ENCODE peak calls at places on chromosomes 7 and 10, in four cellular contexts. Q, S, X and L are unnamed samples.

GRCh38 chr7:157224627-157225026 is 85.9 kb downstream of the UBE3C start:
- DNase-seq in S (peak), X (no peak), Q (no peak), L (no peak)

GRCh38 chr10:114758331-114758730 is 63.2 kb upstream of the FHIP2A start:
- DNase-seq in X (no peak), Q (no peak), S (no peak), L (no peak)

GRCh38 chr7:28432105-28432504 is 19.8 kb downstream of the CREB5 start:
- DNase-seq in S (no peak), X (no peak), Q (no peak), L (no peak)

GRCh38 chr7:154879629-154880028 is 123.3 kb downstream of the PAXIP1 start:
- DNase-seq in S (no peak), Q (no peak), X (no peak), L (no peak)

GRCh38 chr10:113453351-113453750 is 99.5 kb upstream of the HABP2 start:
- DNase-seq in Q (no peak), S (no peak), X (no peak), L (no peak)

GRCh38 chr10:79320785-79321493 is 26.3 kb upstream of the PPIF start:
- DNase-seq in X (no peak), S (peak), Q (no peak), L (peak)

GRCh38 chr10:123109466-123109865 is 26.3 kb upstream of the HMX3 start:
- DNase-seq in Q (no peak), S (no peak), X (no peak), L (no peak)

GRCh38 chr10:60429084-60429849 is 39.6 kb upstream of the ANK3 start:
- DNase-seq in S (no peak), Q (no peak), X (no peak), L (no peak)

GRCh38 chr7:64999165-65000004 is 7.1 kb downstream of the ERV3-1 start:
- DNase-seq in S (peak), Q (no peak), X (no peak), L (no peak)

GRCh38 chr10:2278391-2278790 is 541.1 kb upstream of the ADARB2 start:
- DNase-seq in S (no peak), X (no peak), Q (no peak), L (no peak)

GRCh38 chr10:4848341-4849041 is 22.5 kb downstream of the AKR1E2 start:
- DNase-seq in Q (no peak), X (no peak), S (no peak), L (no peak)

GRCh38 chr10:93080350-93081046 is 6.8 kb downstream of the CYP26A1 start:
- DNase-seq in X (no peak), S (peak), Q (no peak), L (no peak)

GRCh38 chr10:43596546-43596945 is 9.7 kb upstream of the ZNF485 start:
- DNase-seq in Q (no peak), X (no peak), S (no peak), L (no peak)

GRCh38 chr7:159095979-159096411 is 48.7 kb downstream of the VIPR2 start:
- DNase-seq in Q (no peak), S (no peak), X (no peak), L (no peak)

GRCh38 chr7:4667776-4668509 is 14.2 kb upstream of the FOXK1 start:
- DNase-seq in X (no peak), Q (peak), S (peak), L (no peak)

GRCh38 chr7:3042861-3043489 is 692 bp downstream of the CARD11 start:
- DNase-seq in S (no peak), Q (no peak), X (no peak), L (no peak)

GRCh38 chr7:112262804-112263203 is 56.3 kb downstream of the ZNF277 start:
- DNase-seq in X (no peak), S (no peak), Q (no peak), L (no peak)

GRCh38 chr10:78408671-78409472 is 375.2 kb downstream of the RPS24 start:
- DNase-seq in Q (peak), S (peak), X (no peak), L (no peak)

GRCh38 chr7:17405786-17406185 is 107.3 kb downstream of the AHR start:
- DNase-seq in S (peak), X (no peak), Q (peak), L (peak)

GRCh38 chr7:140752533-140752932 is 56.0 kb downstream of the NDUFB2 start:
- DNase-seq in S (no peak), Q (no peak), X (no peak), L (no peak)

GRCh38 chr10:52019078-52019644 is 294.9 kb upstream of the DKK1 start:
- DNase-seq in S (no peak), X (no peak), Q (no peak), L (no peak)

GRCh38 chr7:45990276-45990675 is 69.2 kb upstream of the IGFBP3 start:
- DNase-seq in X (no peak), S (no peak), Q (no peak), L (no peak)

GRCh38 chr10:117926491-117926890 is 120.2 kb downstream of the RAB11FIP2 start:
- DNase-seq in Q (no peak), X (no peak), S (no peak), L (no peak)

GRCh38 chr10:101858723-101859500 is 15.3 kb upstream of the KCNIP2 start:
- DNase-seq in X (no peak), S (no peak), Q (no peak), L (no peak)

GRCh38 chr7:128800567-128800966 is 8.8 kb downstream of the CCDC136 start:
- DNase-seq in S (no peak), Q (no peak), X (no peak), L (no peak)

GRCh38 chr7:31102151-31102972 is 50.3 kb downstream of the ADCYAP1R1 start:
- DNase-seq in Q (no peak), X (no peak), S (no peak), L (no peak)

GRCh38 chr10:52353210-52353609 is 39.1 kb downstream of the DKK1 start:
- DNase-seq in S (no peak), Q (no peak), X (no peak), L (no peak)

GRCh38 chr7:13179775-13180448 is 492.5 kb downstream of the ARL4A start:
- DNase-seq in S (no peak), Q (no peak), X (no peak), L (no peak)

GRCh38 chr7:151673216-151673615 is 153.5 kb upstream of the RHEB start:
- DNase-seq in Q (no peak), S (no peak), X (no peak), L (no peak)

GRCh38 chr10:77926566-77927342 is at the start of gene DLG5:
- DNase-seq in X (peak), S (peak), Q (no peak), L (no peak)

GRCh38 chr10:30364391-30365268 is 15.6 kb upstream of the MTPAP start:
- DNase-seq in X (no peak), Q (no peak), S (no peak), L (no peak)

GRCh38 chr7:70856889-70857511 is 274.9 kb upstream of the GALNT17 start:
- DNase-seq in X (peak), Q (peak), S (peak), L (peak)

GRCh38 chr10:49115015-49115795 is at the start of gene VSTM4:
- DNase-seq in S (peak), X (peak), Q (peak), L (no peak)

GRCh38 chr7:115662120-115662519 is 368.4 kb downstream of the TFEC start:
- DNase-seq in S (no peak), Q (no peak), X (no peak), L (no peak)

DNA sequence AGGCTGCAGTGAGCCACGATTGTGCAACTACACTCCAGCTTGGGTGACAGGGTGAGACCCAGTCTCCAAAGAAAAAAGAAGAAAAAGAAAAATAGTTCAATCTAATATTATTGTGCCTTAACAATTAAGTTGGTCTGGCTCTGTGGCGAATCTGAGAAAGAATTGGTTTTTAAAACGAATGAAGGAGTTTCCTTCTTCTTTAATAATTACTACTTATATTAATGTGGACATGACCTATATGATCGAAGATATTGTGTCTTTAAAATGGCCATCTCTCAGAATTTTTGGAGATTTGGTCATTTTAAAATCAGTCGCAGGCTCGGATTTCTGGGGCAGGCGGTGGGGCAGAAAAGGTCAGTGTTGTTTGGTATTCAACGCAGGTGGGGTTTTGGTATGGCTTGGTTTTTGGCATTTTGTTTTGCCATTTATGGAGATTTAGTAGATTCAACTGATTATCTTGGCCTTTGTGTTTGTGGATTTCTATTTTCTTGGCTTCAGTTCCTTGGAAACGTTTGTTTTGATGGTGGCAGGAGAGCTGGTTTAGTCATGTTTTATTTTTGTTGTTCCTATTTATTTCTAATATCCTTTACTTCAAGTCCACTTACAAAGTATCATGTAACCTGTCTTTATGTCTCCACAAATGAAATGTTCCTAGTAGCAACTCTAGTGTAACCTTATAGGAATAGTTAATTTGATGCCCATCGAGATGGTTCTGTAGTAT is 178.8 kb upstream of the MKLN1 start:
- DNase-seq in X (no peak), Q (no peak), S (no peak), L (no peak)
- TF ChIP-seq CTCF in X (no peak), Q (no peak), S (no peak), L (no peak)

GRCh38 chr10:83045731-83046130 is 1093.6 kb upstream of the GHITM start:
- DNase-seq in X (no peak), S (no peak), Q (no peak), L (no peak)

GRCh38 chr10:83050815-83051214 is 1088.5 kb upstream of the GHITM start:
- DNase-seq in X (no peak), S (no peak), Q (no peak), L (no peak)
- TF ChIP-seq CTCF in X (no peak), S (no peak), Q (no peak), L (no peak)

GRCh38 chr10:130013938-130014733 is 50.1 kb upstream of the EBF3 start:
- DNase-seq in X (no peak), S (no peak), Q (no peak), L (no peak)

GRCh38 chr10:130013263-130013937 is 49.3 kb upstream of the EBF3 start:
- DNase-seq in S (no peak), X (no peak), Q (no peak), L (no peak)

GRCh38 chr10:130017010-130017630 is 53.0 kb upstream of the EBF3 start:
- DNase-seq in Q (no peak), X (no peak), S (no peak), L (no peak)

GRCh38 chr10:130016095-130016494 is 52.0 kb upstream of the EBF3 start:
- DNase-seq in X (no peak), Q (no peak), S (no peak), L (no peak)

DNA sequence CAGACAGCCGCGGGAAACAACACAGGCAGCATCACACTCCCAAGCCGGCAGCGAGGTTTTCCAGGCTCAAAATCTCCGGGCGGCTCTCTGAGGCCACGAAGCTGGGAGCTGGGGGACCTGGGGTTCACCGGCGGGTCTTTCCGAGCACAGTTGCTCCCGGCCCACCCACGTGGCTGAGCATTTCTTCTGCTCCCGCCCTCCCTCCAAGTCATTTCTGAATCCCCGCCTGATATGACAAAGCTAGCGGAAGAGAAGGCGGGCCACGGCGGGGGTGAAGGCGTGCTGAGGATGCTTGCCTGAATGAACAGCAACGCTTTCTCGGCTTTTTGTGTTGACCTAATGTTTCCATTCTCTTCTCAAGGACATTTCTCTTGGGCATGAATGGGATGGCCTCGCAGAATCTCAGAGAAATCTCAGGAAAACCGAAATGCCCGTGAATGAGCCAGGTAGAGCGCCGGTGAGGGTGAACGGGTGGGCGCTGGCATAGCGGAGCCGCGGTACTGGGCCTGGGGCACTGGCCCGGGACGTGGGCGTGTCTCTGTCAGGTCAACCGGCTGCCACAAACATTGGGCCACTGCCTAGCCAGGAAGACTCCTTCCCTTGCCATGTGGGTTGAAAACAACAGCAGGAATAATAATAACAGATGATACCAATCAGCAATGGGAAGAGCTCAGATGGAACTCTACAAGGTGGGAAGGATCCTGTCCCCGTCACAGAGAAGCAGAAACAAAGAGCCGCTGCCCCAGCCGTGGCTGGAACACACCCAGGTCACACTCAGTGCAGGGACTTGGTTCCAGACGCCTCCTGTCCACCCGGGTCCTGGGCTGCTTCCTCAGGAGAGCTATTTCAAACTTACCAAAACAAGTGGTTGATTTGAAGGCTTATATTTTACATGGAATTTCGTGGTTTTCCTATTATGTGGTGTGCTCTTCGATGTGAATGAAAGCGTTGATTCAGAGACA is 50.9 kb upstream of the EBF3 start:
- DNase-seq in S (no peak), Q (no peak), X (no peak), L (no peak)
- TF ChIP-seq CTCF in S (no peak), Q (no peak), X (no peak), L (no peak)

GRCh38 chr10:31944071-31944433 is 15.4 kb upstream of the ARHGAP12 start:
- DNase-seq in X (no peak), S (no peak), Q (no peak), L (no peak)
- TF ChIP-seq CTCF in X (no peak), S (no peak), Q (no peak), L (no peak)

GRCh38 chr7:142483659-142484317 is 225.9 kb upstream of the PRSS58 start:
- DNase-seq in S (no peak), X (no peak), Q (no peak), L (no peak)

GRCh38 chr7:142488234-142488633 is 230.4 kb upstream of the PRSS58 start:
- DNase-seq in X (no peak), S (no peak), Q (no peak), L (no peak)

GRCh38 chr7:142482899-142483658 is 225.2 kb upstream of the PRSS58 start:
- DNase-seq in X (no peak), S (peak), Q (no peak), L (no peak)

GRCh38 chr7:142487124-142487523 is 229.3 kb upstream of the PRSS58 start:
- DNase-seq in S (no peak), X (no peak), Q (no peak), L (no peak)

GRCh38 chr7:142485617-142486226 is 227.9 kb upstream of the PRSS58 start:
- DNase-seq in S (no peak), Q (no peak), X (no peak), L (no peak)
- TF ChIP-seq CTCF in S (peak), Q (peak), X (peak), L (peak)